ENCODE peak calls at places on chromosome 22, in four cellular contexts. B, A, O and J are unnamed samples.

GRCh38 chr22:43970037-43970747 is 14.9 kb downstream of the SAMM50 start:
- DNase-seq in B (no peak), A (no peak), O (no peak), J (no peak)

GRCh38 chr22:42848941-42849340 is 8.1 kb downstream of the ARFGAP3 start:
- DNase-seq in B (no peak), A (no peak), O (no peak), J (no peak)

GRCh38 chr22:46043816-46044717 is 67.1 kb upstream of the WNT7B start:
- DNase-seq in B (peak), A (no peak), O (no peak), J (peak)

GRCh38 chr22:30434775-30435315 is 9.3 kb downstream of the MTFP1 start:
- DNase-seq in B (no peak), A (no peak), O (no peak), J (no peak)

GRCh38 chr22:43854786-43855271 is 7.5 kb downstream of the SULT4A1 start:
- DNase-seq in B (no peak), A (no peak), O (no peak), J (no peak)

GRCh38 chr22:46068908-46069481 is 81.3 kb upstream of the PPARA start:
- DNase-seq in B (peak), A (no peak), O (no peak), J (no peak)

GRCh38 chr22:45946805-45947600 is 30.0 kb downstream of the WNT7B start:
- DNase-seq in B (no peak), A (no peak), O (no peak), J (no peak)

GRCh38 chr22:46159777-46160176 is 9.5 kb downstream of the PPARA start:
- DNase-seq in B (no peak), A (no peak), O (no peak), J (no peak)

GRCh38 chr22:36036167-36036624 is 7.6 kb upstream of the RBFOX2 start:
- DNase-seq in B (no peak), A (no peak), O (no peak), J (no peak)

GRCh38 chr22:38032681-38033521 is 24.3 kb upstream of the PICK1 start:
- DNase-seq in B (no peak), A (no peak), O (peak), J (peak)

GRCh38 chr22:45317551-45318167 is 7.9 kb downstream of the FAM118A start:
- DNase-seq in B (no peak), A (no peak), O (peak), J (no peak)

GRCh38 chr22:44523981-44524759 is 26.1 kb upstream of the RTL6 start:
- DNase-seq in B (peak), A (no peak), O (peak), J (no peak)

GRCh38 chr22:43782448-43782847 is 29.7 kb downstream of the EFCAB6 start:
- DNase-seq in B (no peak), A (no peak), O (no peak), J (no peak)

GRCh38 chr22:45553333-45554039 is 50.8 kb downstream of the FBLN1 start:
- DNase-seq in B (peak), A (peak), O (peak), J (peak)

GRCh38 chr22:50045211-50046018 is 12.7 kb downstream of the TTLL8 start:
- DNase-seq in B (no peak), A (no peak), O (no peak), J (no peak)

GRCh38 chr22:34902335-34902734 is 163.6 kb upstream of the ISX start:
- DNase-seq in B (no peak), A (no peak), O (no peak), J (no peak)

GRCh38 chr22:36299911-36300310 is 47.0 kb downstream of the APOL1 start:
- DNase-seq in B (no peak), A (no peak), O (no peak), J (no peak)

GRCh38 chr22:32696089-32696488 is 105.4 kb upstream of the TIMP3 start:
- DNase-seq in B (no peak), A (no peak), O (no peak), J (no peak)

GRCh38 chr22:17824452-17824851 is 50.2 kb upstream of the BID start:
- DNase-seq in B (no peak), A (no peak), O (no peak), J (no peak)

GRCh38 chr22:19291580-19292261 is at the start of gene CLTCL1:
- DNase-seq in B (peak), A (peak), O (peak), J (peak)

GRCh38 chr22:47692811-47693210 is 930.4 kb downstream of the TBC1D22A start:
- DNase-seq in B (no peak), A (no peak), O (no peak), J (no peak)

GRCh38 chr22:29434288-29434687 is 4.1 kb upstream of the RFPL1 start:
- DNase-seq in B (no peak), A (no peak), O (no peak), J (no peak)

GRCh38 chr22:49606562-49606961 is 221.1 kb downstream of the BRD1 start:
- DNase-seq in B (no peak), A (no peak), O (no peak), J (no peak)